ENCODE peak calls at places on chromosomes 5 and 9, in six cellular contexts. Y is AG04450, J is breast epithelium, I is PC-9, S is Calu3, R is HCT116. Z is an unnamed sample.

GRCh38 chr5:135973323-135974018 is 18.7 kb upstream of the LECT2 start:
- DNase-seq in S (no peak), R (no peak), Y (no peak), J (no peak), I (no peak), Z (no peak)

GRCh38 chr9:112380102-112380581 is at the start of gene HSDL2:
- DNase-seq in J (no peak), S (no peak), R (no peak), Y (no peak), I (no peak), Z (peak)

GRCh38 chr5:137696481-137696880 is 39.4 kb downstream of the KLHL3 start:
- DNase-seq in I (no peak), J (no peak), Y (no peak), S (no peak), R (no peak), Z (no peak)

GRCh38 chr5:107739661-107740060 is 68.9 kb upstream of the EFNA5 start:
- DNase-seq in I (peak), R (no peak), S (peak), J (no peak), Y (no peak), Z (no peak)

GRCh38 chr5:163917741-163918140 is 412.3 kb downstream of the MAT2B start:
- DNase-seq in J (no peak), S (no peak), Y (no peak), I (no peak), R (no peak), Z (no peak)

GRCh38 chr5:178249191-178249989 is 16.8 kb upstream of the PHYKPL start:
- DNase-seq in R (no peak), S (no peak), Y (no peak), I (no peak), J (no peak), Z (no peak)

GRCh38 chr5:33420946-33421345 is 19.8 kb upstream of the TARS1 start:
- DNase-seq in I (no peak), S (no peak), J (no peak), Y (no peak), R (no peak), Z (no peak)

GRCh38 chr5:128193676-128194390 is 110.3 kb downstream of the SLC12A2 start:
- DNase-seq in R (no peak), I (no peak), J (no peak), Y (no peak), S (no peak), Z (no peak)

GRCh38 chr5:160390787-160391696 is 8.8 kb downstream of the FAM200C start:
- DNase-seq in R (no peak), Y (no peak), J (no peak), I (no peak), S (no peak), Z (peak)

GRCh38 chr5:114561415-114561814 is 199.5 kb downstream of the KCNN2 start:
- DNase-seq in Y (no peak), J (no peak), R (no peak), S (no peak), I (no peak), Z (no peak)

GRCh38 chr5:14147210-14147609 is 4.1 kb downstream of the TRIO start:
- DNase-seq in I (no peak), S (no peak), J (no peak), R (no peak), Y (no peak), Z (no peak)

GRCh38 chr5:171308453-171309275 is at the start of gene TLX3:
- DNase-seq in J (no peak), R (peak), S (peak), Y (no peak), I (no peak), Z (peak)

GRCh38 chr9:113620377-113621161 is 157.0 kb downstream of the RGS3 start:
- DNase-seq in R (peak), I (peak), S (peak), J (peak), Y (peak), Z (no peak)

GRCh38 chr5:143986567-143987242 is 174.7 kb downstream of the HMHB1 start:
- DNase-seq in Y (peak), J (no peak), I (no peak), R (no peak), S (no peak), Z (no peak)

GRCh38 chr9:96874947-96875459 is 20.7 kb upstream of the ZNF782 start:
- DNase-seq in S (peak), Y (no peak), I (peak), R (peak), J (peak), Z (peak)

GRCh38 chr5:107425541-107426031 is 245.2 kb downstream of the EFNA5 start:
- DNase-seq in S (peak), Y (peak), I (peak), R (peak), J (peak), Z (no peak)

GRCh38 chr9:3948826-3949578 is 350.9 kb downstream of the GLIS3 start:
- DNase-seq in R (no peak), S (no peak), I (no peak), J (no peak), Y (no peak), Z (no peak)

GRCh38 chr5:76371955-76372319 is 31.1 kb upstream of the IQGAP2 start:
- DNase-seq in S (peak), Y (no peak), J (no peak), R (no peak), I (peak), Z (no peak)

GRCh38 chr9:94867842-94868312 is 141.4 kb downstream of the AOPEP start:
- DNase-seq in Y (peak), S (peak), I (peak), J (no peak), R (no peak), Z (no peak)

GRCh38 chr9:14068690-14069089 is 245.3 kb downstream of the NFIB start:
- DNase-seq in Y (no peak), R (no peak), S (no peak), J (no peak), I (no peak), Z (no peak)

GRCh38 chr5:168810641-168811040 is 231.5 kb upstream of the PANK3 start:
- DNase-seq in S (no peak), R (no peak), Y (no peak), J (no peak), I (no peak), Z (no peak)

GRCh38 chr9:34759432-34760134 is 49.6 kb upstream of the CCL21 start:
- DNase-seq in S (no peak), Y (no peak), I (no peak), J (no peak), R (no peak), Z (no peak)

GRCh38 chr9:123696476-123696875 is 233.4 kb downstream of the DENND1A start:
- DNase-seq in J (no peak), I (no peak), S (no peak), R (no peak), Y (no peak), Z (no peak)

GRCh38 chr5:160188151-160188967 is 40.9 kb upstream of the FABP6 start:
- DNase-seq in I (peak), R (no peak), S (peak), J (no peak), Y (no peak), Z (peak)

GRCh38 chr5:77239126-77239741 is 28.8 kb downstream of the PDE8B start:
- DNase-seq in R (peak), I (peak), J (no peak), S (peak), Y (no peak), Z (peak)

GRCh38 chr5:146878471-146879172 is at the start of gene PPP2R2B:
- DNase-seq in Y (no peak), J (no peak), I (no peak), S (peak), R (no peak), Z (peak)

GRCh38 chr9:76161546-76161945 is 232.7 kb downstream of the RFK start:
- DNase-seq in Y (peak), J (no peak), R (no peak), I (no peak), S (no peak), Z (no peak)

GRCh38 chr5:138927979-138928378 is 52.8 kb upstream of the LRRTM2 start:
- DNase-seq in I (no peak), S (no peak), J (no peak), Y (no peak), R (no peak), Z (no peak)

GRCh38 chr9:84024041-84024575 is 43.5 kb downstream of the RMI1 start:
- DNase-seq in S (no peak), R (no peak), I (no peak), Y (no peak), J (no peak), Z (no peak)

GRCh38 chr5:149382517-149383220 is 3.6 kb upstream of the IL17B start:
- DNase-seq in S (no peak), J (no peak), Y (no peak), R (no peak), I (no peak), Z (no peak)

GRCh38 chr5:176447538-176447981 is 625 bp upstream of the FAF2 start:
- DNase-seq in Y (no peak), I (no peak), S (no peak), R (no peak), J (peak), Z (peak)

GRCh38 chr5:64818245-64818644 is 49.5 kb downstream of the CWC27 start:
- DNase-seq in S (no peak), I (no peak), J (no peak), R (no peak), Y (no peak), Z (no peak)

GRCh38 chr9:14485366-14485765 is 171.4 kb upstream of the NFIB start:
- DNase-seq in R (no peak), S (no peak), Y (no peak), J (no peak), I (no peak), Z (no peak)

GRCh38 chr9:126705767-126706697 is 92.3 kb downstream of the LMX1B start:
- DNase-seq in R (peak), S (peak), Y (no peak), I (peak), J (peak), Z (peak)

GRCh38 chr9:76023715-76024195 is 133.3 kb downstream of the PCSK5 start:
- DNase-seq in Y (no peak), R (peak), I (no peak), S (no peak), J (no peak), Z (no peak)

GRCh38 chr5:2200261-2200965 is 317.7 kb upstream of the IRX4 start:
- DNase-seq in S (no peak), J (peak), Y (no peak), I (no peak), R (no peak), Z (no peak)

GRCh38 chr9:137665697-137666504 is 47.1 kb downstream of the EHMT1 start:
- DNase-seq in S (no peak), R (no peak), J (no peak), I (no peak), Y (no peak), Z (no peak)
- TF ChIP-seq CTCF in S (no peak), R (no peak), J (no peak), I (no peak), Y (peak), Z (no peak)

DNA sequence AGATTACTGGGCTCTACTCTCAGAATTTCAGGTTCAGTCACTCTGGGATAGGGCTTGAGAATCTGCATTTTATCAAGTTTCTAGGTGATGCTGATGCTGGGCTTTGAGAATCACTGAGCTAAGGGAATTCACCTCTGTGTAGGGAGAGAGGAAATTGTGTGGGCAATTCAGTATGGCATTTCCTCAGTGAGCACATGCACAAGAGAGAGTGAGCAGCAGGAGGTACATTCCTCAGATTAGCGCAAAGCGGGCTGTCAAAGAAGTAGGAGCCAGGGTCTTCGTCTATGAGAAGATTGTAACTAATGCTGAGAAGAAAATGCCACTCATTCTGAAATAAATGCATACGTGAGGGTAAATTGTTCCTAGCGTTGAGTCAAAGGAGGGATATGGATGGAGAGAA is 175.9 kb downstream of the KIF4B start:
- DNase-seq in R (no peak), Y (no peak), I (no peak), S (no peak), J (no peak), Z (no peak)
- TF ChIP-seq CTCF in R (no peak), Y (no peak), I (no peak), S (no peak), J (no peak), Z (no peak)

DNA sequence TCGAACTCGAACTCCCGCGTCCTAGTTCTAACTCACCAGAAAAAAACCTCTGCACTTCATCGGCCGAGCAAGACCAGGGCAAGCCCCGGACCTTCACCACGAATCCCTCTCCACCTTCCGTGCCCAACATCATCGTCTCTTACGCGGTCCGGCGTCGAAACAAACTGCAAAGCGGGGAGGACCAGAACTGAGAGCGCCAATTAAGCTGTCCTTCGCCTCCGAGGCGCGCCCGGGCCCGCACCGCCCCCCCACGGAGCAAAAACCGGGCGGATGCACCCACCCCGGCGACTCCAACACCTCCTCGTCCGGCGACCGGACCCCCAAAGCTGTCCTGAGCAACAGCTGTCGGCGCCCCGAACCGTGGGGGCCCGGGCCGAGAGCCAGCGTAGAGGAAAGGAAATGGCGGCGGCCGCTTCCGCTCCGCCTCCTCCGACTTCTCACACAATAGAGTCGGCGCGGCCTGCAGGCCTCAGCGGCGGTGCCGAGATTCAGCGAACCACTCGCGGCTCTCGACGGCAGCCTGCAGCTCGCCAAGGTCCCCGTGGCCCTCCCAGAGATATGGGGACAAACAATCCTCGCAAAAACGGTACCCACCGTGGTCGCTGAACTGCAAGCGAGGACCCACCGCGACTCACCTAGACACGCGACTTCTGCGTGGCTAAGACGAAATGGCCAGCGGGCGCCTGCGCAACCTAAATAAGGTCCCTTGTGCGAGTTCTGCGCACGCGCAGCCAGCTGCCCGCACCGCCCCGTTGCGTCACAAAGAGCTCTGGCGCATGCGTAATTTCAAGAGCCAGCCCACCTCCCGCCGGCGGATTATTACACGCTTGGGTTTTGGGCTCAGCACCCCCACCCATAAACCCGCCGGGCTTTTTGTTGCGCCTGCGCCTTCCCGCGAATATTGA is at the start of gene HNRNPH1:
- DNase-seq in I (peak), J (peak), S (peak), Y (peak), R (peak), Z (peak)
- TF ChIP-seq CTCF in I (peak), J (peak), S (no peak), Y (no peak), R (no peak), Z (no peak)

GRCh38 chr9:71895955-71896354 is 15.0 kb downstream of the ABHD17B start:
- DNase-seq in Y (no peak), S (no peak), J (no peak), I (no peak), R (no peak), Z (no peak)

GRCh38 chr9:71897573-71897972 is 13.4 kb downstream of the ABHD17B start:
- DNase-seq in R (no peak), Y (no peak), I (no peak), J (no peak), S (no peak), Z (no peak)

GRCh38 chr9:71896762-71897161 is 14.2 kb downstream of the ABHD17B start:
- DNase-seq in I (no peak), Y (no peak), R (no peak), J (no peak), S (no peak), Z (no peak)

GRCh38 chr9:71904076-71904475 is 6.9 kb downstream of the ABHD17B start:
- DNase-seq in R (no peak), J (no peak), Y (no peak), S (no peak), I (no peak), Z (no peak)

DNA sequence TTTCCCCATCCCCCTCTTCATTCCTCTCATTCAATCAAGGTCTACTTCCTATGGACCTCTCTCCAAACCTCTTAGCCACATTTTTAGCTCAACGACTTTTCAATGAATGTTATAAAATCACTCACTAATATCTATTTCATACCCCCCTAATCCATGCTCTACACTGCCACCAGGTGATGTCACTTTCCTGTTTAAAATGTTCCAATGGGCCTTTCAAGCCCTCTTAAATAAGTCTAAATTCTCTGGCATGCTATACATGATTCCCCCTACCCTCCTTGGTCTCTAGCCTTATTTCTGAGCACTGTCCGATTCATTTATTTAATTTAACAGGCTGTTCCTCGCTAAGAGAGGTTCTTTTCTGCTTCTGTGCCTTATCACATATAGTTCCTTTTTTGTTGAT is 9.3 kb downstream of the ABHD17B start:
- DNase-seq in S (no peak), R (no peak), J (no peak), I (no peak), Y (no peak), Z (no peak)
- TF ChIP-seq CTCF in S (no peak), R (no peak), J (no peak), I (no peak), Y (no peak), Z (peak)

GRCh38 chr9:37395229-37395628 is 27.3 kb upstream of the GRHPR start:
- DNase-seq in S (no peak), J (no peak), R (no peak), Y (no peak), I (no peak), Z (no peak)

GRCh38 chr9:37392272-37392671 is 30.2 kb upstream of the GRHPR start:
- DNase-seq in J (no peak), Y (no peak), R (no peak), I (no peak), S (no peak), Z (no peak)

GRCh38 chr9:37386988-37387387 is 35.5 kb upstream of the GRHPR start:
- DNase-seq in R (no peak), Y (no peak), I (no peak), S (no peak), J (no peak), Z (no peak)

GRCh38 chr9:37395663-37396062 is 26.8 kb upstream of the GRHPR start:
- DNase-seq in Y (no peak), I (no peak), J (no peak), R (no peak), S (no peak), Z (no peak)

GRCh38 chr9:37390759-37391158 is 31.7 kb upstream of the GRHPR start:
- DNase-seq in J (no peak), Y (no peak), I (peak), R (peak), S (no peak), Z (peak)
- TF ChIP-seq CTCF in J (no peak), Y (peak), I (peak), R (peak), S (no peak), Z (peak)

DNA sequence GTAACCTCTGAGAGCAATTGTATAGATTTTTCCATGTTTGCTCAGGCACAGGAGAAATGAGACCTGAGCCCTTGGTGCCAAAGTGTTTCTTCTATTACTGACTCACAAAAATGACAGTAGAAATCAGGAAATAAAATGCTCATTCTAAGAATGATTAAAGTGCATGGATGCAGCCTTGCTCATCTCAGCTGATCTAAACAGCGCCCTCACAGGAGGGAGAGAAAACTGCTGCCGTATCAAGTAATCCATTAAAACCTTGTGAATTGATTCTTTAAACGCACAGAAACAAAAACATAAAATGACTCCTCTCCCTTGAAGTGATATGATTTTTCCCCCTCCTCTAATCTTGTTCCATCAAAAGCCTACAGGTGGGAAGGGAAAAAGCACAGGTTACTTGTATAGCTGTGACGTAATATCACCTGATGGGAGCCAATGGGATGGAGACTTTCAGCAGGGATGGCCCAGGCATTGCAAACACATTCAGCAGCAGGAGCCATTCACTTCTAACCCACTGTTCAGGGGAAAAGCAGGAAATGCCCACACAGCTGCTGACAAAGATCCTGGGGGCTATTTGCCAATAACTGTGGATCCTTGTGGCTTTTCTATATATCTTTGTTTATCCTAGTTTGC is 76.7 kb downstream of the PLCXD3 start:
- DNase-seq in Y (no peak), S (no peak), R (no peak), I (no peak), J (no peak), Z (no peak)
- TF ChIP-seq CTCF in Y (peak), S (no peak), R (peak), I (peak), J (no peak), Z (peak)

DNA sequence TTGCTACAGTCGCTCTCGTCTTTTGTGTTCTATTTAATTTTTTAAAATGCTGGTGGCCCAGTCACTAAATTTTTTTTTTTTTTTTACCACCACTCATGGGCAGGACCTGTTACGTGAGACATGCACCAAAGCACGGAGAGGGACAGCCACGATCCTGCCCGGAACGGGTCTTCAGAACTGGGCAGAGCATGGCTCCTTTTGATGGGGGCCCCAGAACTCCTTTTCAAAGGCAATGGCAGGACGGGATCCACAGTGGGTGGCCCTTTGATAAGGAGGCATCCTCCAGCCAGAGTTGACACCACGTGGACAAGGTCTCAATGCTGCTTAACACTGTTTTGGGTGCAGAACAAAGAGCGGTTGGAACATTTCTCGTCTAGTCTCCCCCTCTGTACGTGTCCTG is 50.0 kb downstream of the TENT4A start:
- DNase-seq in S (no peak), Y (no peak), R (no peak), I (no peak), J (no peak), Z (no peak)
- TF ChIP-seq CTCF in S (no peak), Y (no peak), R (no peak), I (no peak), J (no peak), Z (no peak)

Z was measured in GM13977.